ENCODE peak calls at places on chromosomes 4 and X, in seven cellular contexts. L, K, A, X, Q, W and E are unnamed samples.

GRCh38 chrX:119655125-119655524 is 37.8 kb downstream of the SEPTIN6 start:
- DNase-seq in L (peak), K (no peak), A (no peak), X (no peak), Q (no peak), W (no peak), E (no peak)

GRCh38 chr4:174474457-174475075 is 47.7 kb downstream of the HPGD start:
- DNase-seq in L (no peak), K (no peak), A (no peak), X (no peak), Q (no peak), W (no peak), E (no peak)

GRCh38 chr4:150402968-150403367 is 179.0 kb upstream of the MAB21L2 start:
- DNase-seq in L (no peak), K (no peak), A (peak), X (peak), Q (peak), W (peak), E (peak)

GRCh38 chrX:38675856-38676255 is 114.5 kb downstream of the TSPAN7 start:
- DNase-seq in L (peak), K (no peak), A (no peak), X (no peak), Q (no peak), W (no peak), E (no peak)

GRCh38 chr4:168558587-168558986 is 61.7 kb downstream of the PALLD start:
- DNase-seq in L (no peak), K (no peak), A (no peak), X (no peak), Q (no peak), W (no peak), E (no peak)

GRCh38 chr4:9949573-9949972 is 71.7 kb downstream of the SLC2A9 start:
- DNase-seq in L (no peak), K (no peak), A (no peak), X (no peak), Q (peak), W (no peak), E (no peak)

GRCh38 chr4:22203436-22204011 is 255.0 kb upstream of the KCNIP4 start:
- DNase-seq in L (no peak), K (no peak), A (no peak), X (no peak), Q (no peak), W (no peak), E (no peak)

GRCh38 chr4:54231419-54232150 is 2.5 kb downstream of the PDGFRA start:
- DNase-seq in L (peak), K (no peak), A (peak), X (no peak), Q (no peak), W (no peak), E (no peak)

GRCh38 chr4:152815078-152815477 is 35.3 kb downstream of the ARFIP1 start:
- DNase-seq in L (peak), K (no peak), A (no peak), X (no peak), Q (no peak), W (no peak), E (no peak)

GRCh38 chr4:187227907-187228699 is 504.4 kb upstream of the FAT1 start:
- DNase-seq in L (peak), K (no peak), A (no peak), X (no peak), Q (no peak), W (no peak), E (no peak)

GRCh38 chr4:71400788-71401187 is 62.0 kb downstream of the SLC4A4 start:
- DNase-seq in L (no peak), K (no peak), A (no peak), X (no peak), Q (no peak), W (no peak), E (no peak)